ENCODE peak calls at places on chromosomes 16 and 17, in five cellular contexts. One of them, this sample, is unnamed.

GRCh38 chr17:62735027-62735651 is 73.0 kb downstream of the MARCHF10 start:
- DNase-seq in tibial artery: no peak
- DNase-seq in BE2C: no peak
- DNase-seq in aorta: no peak
- DNase-seq in right lobe of liver: no peak
- DNase-seq in this sample: no peak

GRCh38 chr16:72969812-72970211 is 78.1 kb downstream of the ZFHX3 start:
- DNase-seq in tibial artery: no peak
- DNase-seq in BE2C: no peak
- DNase-seq in aorta: no peak
- DNase-seq in right lobe of liver: no peak
- DNase-seq in this sample: no peak

GRCh38 chr16:89696598-89697128 is 4.8 kb downstream of the SPATA2L start:
- DNase-seq in tibial artery: no peak
- DNase-seq in BE2C: peak; percentile 18
- DNase-seq in aorta: no peak
- DNase-seq in right lobe of liver: no peak
- DNase-seq in this sample: no peak

GRCh38 chr17:17545031-17545820 is 46.3 kb downstream of the PEMT start:
- DNase-seq in tibial artery: peak; percentile 47
- DNase-seq in BE2C: no peak
- DNase-seq in aorta: peak; percentile 73
- DNase-seq in right lobe of liver: no peak
- DNase-seq in this sample: no peak

GRCh38 chr17:68172461-68172954 is 75.3 kb upstream of the AMZ2 start:
- DNase-seq in tibial artery: peak; percentile 79
- DNase-seq in BE2C: peak; percentile 78
- DNase-seq in aorta: peak; percentile 72
- DNase-seq in right lobe of liver: peak; percentile 69
- DNase-seq in this sample: peak; percentile 69

GRCh38 chr16:17445421-17445820 is 25.3 kb downstream of the XYLT1 start:
- DNase-seq in tibial artery: no peak
- DNase-seq in BE2C: no peak
- DNase-seq in aorta: no peak
- DNase-seq in right lobe of liver: no peak
- DNase-seq in this sample: no peak

GRCh38 chr17:45994228-45994627 is 4.8 kb upstream of the STH start:
- DNase-seq in tibial artery: no peak
- DNase-seq in BE2C: no peak
- DNase-seq in aorta: no peak
- DNase-seq in right lobe of liver: no peak
- DNase-seq in this sample: no peak

GRCh38 chr16:81136331-81137011 is 40.3 kb upstream of the GCSH start:
- DNase-seq in tibial artery: no peak
- DNase-seq in BE2C: no peak
- DNase-seq in aorta: no peak
- DNase-seq in right lobe of liver: no peak
- DNase-seq in this sample: no peak

GRCh38 chr17:55121268-55121667 is 143.5 kb upstream of the HLF start:
- DNase-seq in tibial artery: no peak
- DNase-seq in BE2C: no peak
- DNase-seq in aorta: no peak
- DNase-seq in right lobe of liver: no peak
- DNase-seq in this sample: no peak

GRCh38 chr17:81884520-81884919 is 6.9 kb downstream of the ALYREF start:
- DNase-seq in tibial artery: no peak
- DNase-seq in BE2C: peak; percentile 79
- DNase-seq in aorta: no peak
- DNase-seq in right lobe of liver: no peak
- DNase-seq in this sample: no peak

GRCh38 chr17:49843774-49844350 is 4.0 kb downstream of the TAC4 start:
- DNase-seq in tibial artery: no peak
- DNase-seq in BE2C: no peak
- DNase-seq in aorta: peak; percentile 39
- DNase-seq in right lobe of liver: no peak
- DNase-seq in this sample: no peak

GRCh38 chr17:44655983-44656700 is at the start of gene MEIOC:
- DNase-seq in tibial artery: no peak
- DNase-seq in BE2C: no peak
- DNase-seq in aorta: no peak
- DNase-seq in right lobe of liver: no peak
- DNase-seq in this sample: peak; percentile 9

GRCh38 chr16:50534556-50534955 is 13.6 kb upstream of the NKD1 start:
- DNase-seq in tibial artery: no peak
- DNase-seq in BE2C: no peak
- DNase-seq in aorta: no peak
- DNase-seq in right lobe of liver: peak; percentile 15
- DNase-seq in this sample: no peak

GRCh38 chr17:47719411-47720152 is 13.5 kb upstream of the TBX21 start:
- DNase-seq in tibial artery: no peak
- DNase-seq in BE2C: no peak
- DNase-seq in aorta: no peak
- DNase-seq in right lobe of liver: no peak
- DNase-seq in this sample: no peak

GRCh38 chr17:309361-309888 is 43.2 kb downstream of the RPH3AL start:
- DNase-seq in tibial artery: no peak
- DNase-seq in BE2C: peak; percentile 40
- DNase-seq in aorta: peak; percentile 37
- DNase-seq in right lobe of liver: no peak
- DNase-seq in this sample: no peak

GRCh38 chr17:36182176-36183000 is 6.0 kb upstream of the TBC1D3B start:
- DNase-seq in tibial artery: no peak
- DNase-seq in BE2C: peak; percentile 24
- DNase-seq in aorta: peak; percentile 59
- DNase-seq in right lobe of liver: peak; percentile 45
- DNase-seq in this sample: no peak

GRCh38 chr17:83196088-83196765 is 116.8 kb downstream of the METRNL start:
- DNase-seq in tibial artery: peak; percentile 61
- DNase-seq in BE2C: peak; percentile 3
- DNase-seq in aorta: peak; percentile 61
- DNase-seq in right lobe of liver: no peak
- DNase-seq in this sample: no peak

GRCh38 chr16:56643080-56643778 is 4.8 kb downstream of the MT1A start:
- DNase-seq in tibial artery: peak; percentile 76
- DNase-seq in BE2C: peak; percentile 69
- DNase-seq in aorta: peak; percentile 89
- DNase-seq in right lobe of liver: peak; percentile 95
- DNase-seq in this sample: peak; percentile 62

GRCh38 chr16:54430491-54431030 is 144.0 kb upstream of the IRX3 start:
- DNase-seq in tibial artery: no peak
- DNase-seq in BE2C: no peak
- DNase-seq in aorta: no peak
- DNase-seq in right lobe of liver: peak; percentile 68
- DNase-seq in this sample: no peak

GRCh38 chr16:75559564-75560372 is 3.7 kb upstream of the TMEM231 start:
- DNase-seq in tibial artery: no peak
- DNase-seq in BE2C: no peak
- DNase-seq in aorta: no peak
- DNase-seq in right lobe of liver: no peak
- DNase-seq in this sample: no peak

GRCh38 chr16:75589301-75589700 is 23.1 kb downstream of the GABARAPL2 start:
- DNase-seq in tibial artery: peak; percentile 51
- DNase-seq in BE2C: no peak
- DNase-seq in aorta: peak; percentile 71
- DNase-seq in right lobe of liver: no peak
- DNase-seq in this sample: no peak

GRCh38 chr17:73800893-73801292 is 156.6 kb upstream of the SDK2 start:
- DNase-seq in tibial artery: no peak
- DNase-seq in BE2C: no peak
- DNase-seq in aorta: no peak
- DNase-seq in right lobe of liver: no peak
- DNase-seq in this sample: no peak

GRCh38 chr17:28416703-28417311 is 10.8 kb upstream of the SLC46A1 start:
- DNase-seq in tibial artery: peak; percentile 43
- DNase-seq in BE2C: peak; percentile 53
- DNase-seq in aorta: peak; percentile 73
- DNase-seq in right lobe of liver: peak; percentile 77
- DNase-seq in this sample: peak; percentile 18

GRCh38 chr17:40065041-40065770 is 2.4 kb downstream of the THRA start:
- DNase-seq in tibial artery: no peak
- DNase-seq in BE2C: no peak
- DNase-seq in aorta: peak; percentile 63
- DNase-seq in right lobe of liver: no peak
- DNase-seq in this sample: no peak

GRCh38 chr17:68020451-68020779 is 15.1 kb upstream of the KPNA2 start:
- DNase-seq in tibial artery: no peak
- DNase-seq in BE2C: no peak
- DNase-seq in aorta: no peak
- DNase-seq in right lobe of liver: peak; percentile 63
- DNase-seq in this sample: no peak

GRCh38 chr17:58085039-58085715 is 2.0 kb downstream of the DYNLL2 start:
- DNase-seq in tibial artery: no peak
- DNase-seq in BE2C: no peak
- DNase-seq in aorta: no peak
- DNase-seq in right lobe of liver: no peak
- DNase-seq in this sample: no peak

GRCh38 chr17:61249649-61250301 is 149.9 kb upstream of the TBX2 start:
- DNase-seq in tibial artery: no peak
- DNase-seq in BE2C: no peak
- DNase-seq in aorta: no peak
- DNase-seq in right lobe of liver: no peak
- DNase-seq in this sample: no peak

GRCh38 chr17:50344712-50345380 is 1.1 kb upstream of the XYLT2 start:
- DNase-seq in tibial artery: no peak
- DNase-seq in BE2C: no peak
- DNase-seq in aorta: no peak
- DNase-seq in right lobe of liver: peak; percentile 39
- DNase-seq in this sample: no peak

GRCh38 chr16:87924041-87924851 is 12.1 kb downstream of the CA5A start:
- DNase-seq in tibial artery: no peak
- DNase-seq in BE2C: no peak
- DNase-seq in aorta: no peak
- DNase-seq in right lobe of liver: no peak
- DNase-seq in this sample: no peak

GRCh38 chr16:48546774-48547173 is 63.2 kb downstream of the N4BP1 start:
- DNase-seq in tibial artery: no peak
- DNase-seq in BE2C: no peak
- DNase-seq in aorta: no peak
- DNase-seq in right lobe of liver: peak; percentile 80
- DNase-seq in this sample: no peak

GRCh38 chr17:52276609-52277008 is 118.1 kb upstream of the CA10 start:
- DNase-seq in tibial artery: no peak
- DNase-seq in BE2C: no peak
- DNase-seq in aorta: no peak
- DNase-seq in right lobe of liver: no peak
- DNase-seq in this sample: no peak

GRCh38 chr16:3655030-3655790 is 719 bp downstream of the DNASE1 start:
- DNase-seq in tibial artery: peak; percentile 15
- DNase-seq in BE2C: no peak
- DNase-seq in aorta: no peak
- DNase-seq in right lobe of liver: peak; percentile 45
- DNase-seq in this sample: no peak

GRCh38 chr17:65184235-65184959 is 47.2 kb downstream of the RGS9 start:
- DNase-seq in tibial artery: no peak
- DNase-seq in BE2C: no peak
- DNase-seq in aorta: no peak
- DNase-seq in right lobe of liver: no peak
- DNase-seq in this sample: no peak

GRCh38 chr17:65183736-65184135 is 46.6 kb downstream of the RGS9 start:
- DNase-seq in tibial artery: no peak
- DNase-seq in BE2C: no peak
- DNase-seq in aorta: no peak
- DNase-seq in right lobe of liver: no peak
- DNase-seq in this sample: no peak

GRCh38 chr17:65185686-65186382 is 48.7 kb downstream of the RGS9 start:
- DNase-seq in tibial artery: no peak
- DNase-seq in BE2C: peak; percentile 64
- DNase-seq in aorta: no peak
- DNase-seq in right lobe of liver: no peak
- DNase-seq in this sample: no peak

GRCh38 chr17:65182233-65182632 is 45.1 kb downstream of the RGS9 start:
- DNase-seq in tibial artery: no peak
- DNase-seq in BE2C: no peak
- DNase-seq in aorta: no peak
- DNase-seq in right lobe of liver: no peak
- DNase-seq in this sample: no peak

GRCh38 chr17:65185060-65185459 is 47.9 kb downstream of the RGS9 start:
- DNase-seq in tibial artery: no peak
- DNase-seq in BE2C: peak; percentile 65
- DNase-seq in aorta: no peak
- DNase-seq in right lobe of liver: no peak
- DNase-seq in this sample: no peak
- H3K4me1 ChIP-seq in tibial artery: no peaks in the 10 kb centered on the region
- H3K4me1 ChIP-seq in BE2C: peaks cover 12% of the 10 kb centered on the region
- H3K4me1 ChIP-seq in aorta: no peaks in the 10 kb centered on the region
- H3K4me1 ChIP-seq in right lobe of liver: no peaks in the 10 kb centered on the region
- H3K4me1 ChIP-seq in this sample: peaks cover 30% of the 10 kb centered on the region

DNA sequence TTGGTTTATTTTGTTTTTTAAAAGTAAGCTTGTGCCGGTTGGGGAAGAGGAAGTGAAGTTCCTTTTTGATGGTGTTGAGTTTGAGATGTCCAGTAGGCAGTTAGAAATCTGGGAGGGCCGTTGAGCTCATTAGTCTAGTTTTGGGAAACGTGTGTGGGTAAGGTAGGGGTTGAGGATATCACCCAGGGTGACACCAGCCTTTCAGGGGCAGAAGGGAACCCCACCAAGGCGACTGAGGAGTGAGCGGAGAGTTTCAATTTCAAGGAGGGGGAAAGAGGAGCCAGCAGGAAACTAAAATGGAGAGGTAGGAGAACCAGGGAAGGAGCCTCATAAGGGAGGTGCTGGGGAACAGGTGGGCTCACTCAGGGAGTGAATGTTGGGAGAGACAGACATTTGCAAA is 22.7 kb downstream of the HAPSTR1 start:
- DNase-seq in tibial artery: no peak
- DNase-seq in BE2C: no peak
- DNase-seq in aorta: no peak
- DNase-seq in right lobe of liver: no peak
- DNase-seq in this sample: no peak
- H3K4me1 ChIP-seq in tibial artery: peaks cover 41% of the 10 kb centered on the region
- H3K4me1 ChIP-seq in BE2C: peaks cover 18% of the 10 kb centered on the region
- H3K4me1 ChIP-seq in aorta: peaks cover 19% of the 10 kb centered on the region
- H3K4me1 ChIP-seq in right lobe of liver: peaks cover 57% of the 10 kb centered on the region
- H3K4me1 ChIP-seq in this sample: peaks cover 36% of the 10 kb centered on the region

DNA sequence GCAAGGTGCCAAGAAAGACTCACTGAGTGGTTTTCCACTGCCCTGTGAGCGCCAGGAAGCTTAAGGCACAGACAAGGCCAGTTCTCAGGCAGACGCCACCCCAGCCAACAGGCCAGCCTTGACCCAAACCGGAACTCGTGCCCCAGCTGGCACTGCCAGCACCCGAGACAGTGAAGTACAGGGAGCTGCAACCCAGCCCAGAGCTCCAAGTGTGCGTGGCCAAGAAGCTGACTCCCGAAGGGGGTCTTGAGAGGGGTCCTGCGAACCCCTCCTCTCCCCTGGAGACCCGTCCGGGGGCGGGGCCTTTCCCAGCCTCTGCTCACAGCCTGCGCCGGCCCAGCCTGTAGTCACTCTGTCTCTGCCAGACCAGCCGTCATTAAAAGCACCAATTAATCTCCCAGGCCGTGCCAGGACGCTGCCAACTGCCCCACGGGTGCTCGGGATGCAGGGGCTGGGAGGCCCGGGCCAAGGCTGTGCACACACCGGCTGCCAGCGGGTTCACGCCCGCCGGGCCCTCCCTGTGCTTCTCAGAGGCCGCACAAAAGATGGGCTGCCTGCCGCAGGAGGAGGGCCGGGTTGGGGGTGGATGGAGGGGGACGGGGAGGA is 4.4 kb upstream of the SOX8 start:
- DNase-seq in tibial artery: peak; percentile 44
- DNase-seq in BE2C: no peak
- DNase-seq in aorta: peak; percentile 88
- DNase-seq in right lobe of liver: no peak
- DNase-seq in this sample: no peak
- H3K4me1 ChIP-seq in tibial artery: peaks cover 16% of the 10 kb centered on the region
- H3K4me1 ChIP-seq in BE2C: no peaks in the 10 kb centered on the region
- H3K4me1 ChIP-seq in aorta: no peaks in the 10 kb centered on the region
- H3K4me1 ChIP-seq in right lobe of liver: peaks cover 11% of the 10 kb centered on the region
- H3K4me1 ChIP-seq in this sample: peaks cover 21% of the 10 kb centered on the region

GRCh38 chr16:83838151-83838550 is 30.4 kb downstream of the HSBP1 start:
- DNase-seq in tibial artery: no peak
- DNase-seq in BE2C: no peak
- DNase-seq in aorta: no peak
- DNase-seq in right lobe of liver: no peak
- DNase-seq in this sample: no peak
- H3K4me1 ChIP-seq in tibial artery: no peaks in the 10 kb centered on the region
- H3K4me1 ChIP-seq in BE2C: no peaks in the 10 kb centered on the region
- H3K4me1 ChIP-seq in aorta: no peaks in the 10 kb centered on the region
- H3K4me1 ChIP-seq in right lobe of liver: no peaks in the 10 kb centered on the region
- H3K4me1 ChIP-seq in this sample: no peaks in the 10 kb centered on the region